ENCODE peak calls at places on chromosome 15, in six cellular contexts. A, Z, I, X, F and O are unnamed samples.

GRCh38 chr15:40773496-40773895 is 3.7 kb downstream of the C15orf62 start:
- DNase-seq in A (no peak), Z (no peak), I (no peak), X (no peak), F (no peak), O (no peak)

GRCh38 chr15:37140531-37141053 is 40.2 kb upstream of the MEIS2 start:
- DNase-seq in A (no peak), Z (no peak), I (no peak), X (no peak), F (no peak), O (no peak)

GRCh38 chr15:56425276-56425675 is 39.7 kb downstream of the MNS1 start:
- DNase-seq in A (no peak), Z (no peak), I (no peak), X (no peak), F (no peak), O (no peak)

GRCh38 chr15:38996111-38996541 is 431.5 kb upstream of the RASGRP1 start:
- DNase-seq in A (no peak), Z (no peak), I (no peak), X (no peak), F (peak), O (no peak)

GRCh38 chr15:25689592-25689991 is 173.5 kb downstream of the ATP10A start:
- DNase-seq in A (no peak), Z (no peak), I (no peak), X (no peak), F (no peak), O (no peak)

GRCh38 chr15:58472221-58472620 is 40.4 kb downstream of the LIPC start:
- DNase-seq in A (no peak), Z (no peak), I (no peak), X (no peak), F (no peak), O (no peak)

GRCh38 chr15:84949043-84949442 is 32.6 kb upstream of the PDE8A start:
- DNase-seq in A (no peak), Z (no peak), I (no peak), X (no peak), F (no peak), O (no peak)

GRCh38 chr15:77419050-77419835 is 661 bp downstream of the PEAK1 start:
- DNase-seq in A (peak), Z (no peak), I (peak), X (peak), F (peak), O (no peak)

GRCh38 chr15:77519540-77519939 is 98.9 kb downstream of the HMG20A start:
- DNase-seq in A (no peak), Z (no peak), I (no peak), X (no peak), F (no peak), O (no peak)

GRCh38 chr15:101060576-101061551 is 141.7 kb downstream of the LRRK1 start:
- DNase-seq in A (no peak), Z (no peak), I (no peak), X (no peak), F (no peak), O (no peak)

GRCh38 chr15:55237219-55238130 is 40.7 kb upstream of the RSL24D1 start:
- DNase-seq in A (no peak), Z (no peak), I (no peak), X (no peak), F (peak), O (no peak)

GRCh38 chr15:73571346-73571745 is 61.8 kb downstream of the NPTN start:
- DNase-seq in A (no peak), Z (no peak), I (no peak), X (no peak), F (no peak), O (no peak)